ENCODE peak calls at places on chromosomes 11 and 22, in six cellular contexts. I is right atrium auricular region, A is sigmoid colon, M is left ventricle myocardium inferior, U is heart left ventricle, S is thyroid gland. D is an unnamed sample.

GRCh38 chr22:44384981-44385610 is 72.3 kb upstream of the SHISAL1 start:
- DNase-seq in I (no peak), A (peak; percentile 50), M (no peak), U (peak; percentile 44), S (no peak), D (peak; percentile 46)

GRCh38 chr11:129885381-129885780 is 10.0 kb downstream of the NFRKB start:
- DNase-seq in I (no peak), A (no peak), M (no peak), U (no peak), S (no peak), D (no peak)

GRCh38 chr22:18056161-18056666 is 21.6 kb upstream of the PEX26 start:
- DNase-seq in I (no peak), A (no peak), M (no peak), U (no peak), S (no peak), D (peak; percentile 61)

GRCh38 chr22:20526628-20527355 is 19.4 kb downstream of the MED15 start:
- DNase-seq in I (no peak), A (no peak), M (no peak), U (no peak), S (no peak), D (no peak)

GRCh38 chr11:25566298-25567200 is 765.4 kb upstream of the ANO3 start:
- DNase-seq in I (no peak), A (peak; percentile 64), M (peak; percentile 23), U (no peak), S (peak; percentile 2), D (peak; percentile 40)

GRCh38 chr22:19822301-19823117 is 32.2 kb downstream of the GNB1L start:
- DNase-seq in I (no peak), A (peak; percentile 54), M (no peak), U (peak; percentile 46), S (peak; percentile 11), D (peak; percentile 70)

GRCh38 chr11:67276821-67277230 is 10.6 kb downstream of the GRK2 start:
- DNase-seq in I (no peak), A (peak; percentile 74), M (no peak), U (peak; percentile 77), S (no peak), D (peak; percentile 81)

GRCh38 chr11:120221115-120221752 is 10.4 kb downstream of the OAF start:
- DNase-seq in I (no peak), A (no peak), M (no peak), U (peak; percentile 6), S (no peak), D (no peak)

GRCh38 chr11:94117871-94118270 is 10.8 kb upstream of the PANX1 start:
- DNase-seq in I (no peak), A (no peak), M (no peak), U (no peak), S (no peak), D (no peak)

GRCh38 chr22:18091916-18092526 is 14.2 kb downstream of the PEX26 start:
- DNase-seq in I (peak; percentile 77), A (peak; percentile 87), M (peak; percentile 80), U (peak; percentile 84), S (peak; percentile 30), D (no peak)

GRCh38 chr11:8658210-8658968 is 24.1 kb downstream of the TRIM66 start:
- DNase-seq in I (peak; percentile 64), A (no peak), M (no peak), U (no peak), S (no peak), D (no peak)

GRCh38 chr11:119144825-119145476 is 3.9 kb upstream of the ABCG4 start:
- DNase-seq in I (no peak), A (no peak), M (peak; percentile 54), U (no peak), S (peak; percentile 73), D (peak; percentile 55)

GRCh38 chr11:105092255-105093239 is 47.0 kb downstream of the CARD18 start:
- DNase-seq in I (no peak), A (no peak), M (no peak), U (no peak), S (no peak), D (no peak)

GRCh38 chr11:3894128-3894731 is 38.8 kb downstream of the STIM1 start:
- DNase-seq in I (no peak), A (no peak), M (peak; percentile 55), U (peak; percentile 80), S (no peak), D (no peak)

GRCh38 chr11:1780700-1781592 is 17.2 kb upstream of the CTSD start:
- DNase-seq in I (no peak), A (peak; percentile 66), M (no peak), U (no peak), S (no peak), D (peak; percentile 86)

GRCh38 chr22:39263626-39264025 is 18.8 kb upstream of the PDGFB start:
- DNase-seq in I (no peak), A (no peak), M (no peak), U (no peak), S (no peak), D (no peak)

GRCh38 chr22:36110306-36110791 is 50.2 kb downstream of the APOL3 start:
- DNase-seq in I (no peak), A (peak; percentile 54), M (no peak), U (no peak), S (peak; percentile 43), D (no peak)

GRCh38 chr22:27687984-27688545 is 113.5 kb downstream of the MN1 start:
- DNase-seq in I (no peak), A (no peak), M (no peak), U (no peak), S (no peak), D (no peak)

GRCh38 chr22:44355688-44356070 is 42.9 kb upstream of the SHISAL1 start:
- DNase-seq in I (no peak), A (peak; percentile 59), M (peak; percentile 7), U (peak; percentile 21), S (no peak), D (peak; percentile 40)

GRCh38 chr11:69049490-69049867 is 747 bp downstream of the TPCN2 start:
- DNase-seq in I (no peak), A (no peak), M (no peak), U (peak; percentile 70), S (no peak), D (peak; percentile 80)

GRCh38 chr11:69052343-69053168 is 3.8 kb downstream of the TPCN2 start:
- DNase-seq in I (no peak), A (no peak), M (no peak), U (peak; percentile 57), S (no peak), D (no peak)

GRCh38 chr11:69048718-69049489 is at the start of gene TPCN2:
- DNase-seq in I (peak; percentile 93), A (peak; percentile 98), M (peak; percentile 92), U (peak; percentile 97), S (peak; percentile 88), D (peak; percentile 96)

GRCh38 chr11:69051381-69052342 is 2.9 kb downstream of the TPCN2 start:
- DNase-seq in I (no peak), A (peak; percentile 75), M (no peak), U (peak; percentile 68), S (no peak), D (no peak)

GRCh38 chr11:69050592-69051380 is 2.1 kb downstream of the TPCN2 start:
- DNase-seq in I (no peak), A (peak; percentile 76), M (no peak), U (peak; percentile 51), S (no peak), D (no peak)
- H3K4me1 ChIP-seq in I (no peaks in the 10 kb centered on the region), A (no peaks in the 10 kb centered on the region), M (peaks cover 67% of the 10 kb centered on the region), U (peaks cover 54% of the 10 kb centered on the region), S (peaks cover 7% of the 10 kb centered on the region), D (peaks cover 16% of the 10 kb centered on the region)

DNA sequence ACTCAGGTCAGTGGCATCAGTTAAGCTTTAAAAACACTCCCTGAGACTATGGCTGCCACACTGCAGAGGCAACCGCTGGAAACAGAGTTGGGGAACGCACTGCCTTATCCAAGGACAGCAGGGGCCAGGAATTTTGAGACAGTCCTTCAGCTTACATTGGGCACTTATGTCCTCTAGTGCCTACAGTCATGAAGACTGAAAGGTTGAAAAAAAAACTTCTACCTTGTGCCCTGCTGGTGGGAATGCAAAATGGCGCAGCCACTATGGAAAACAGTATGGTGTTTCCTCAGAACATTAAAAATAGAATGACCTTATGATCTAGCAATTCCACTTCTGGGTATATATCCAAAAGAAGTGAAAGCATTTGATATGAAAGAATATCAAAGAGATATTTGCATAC is 19.6 kb downstream of the DKK3 start:
- DNase-seq in I (no peak), A (no peak), M (no peak), U (no peak), S (no peak), D (peak; percentile 21)
- TF ChIP-seq CTCF in I (no peak), A (no peak), M (peak; percentile 35), U (no peak), S (no peak), D (peak; percentile 9)

GRCh38 chr22:46103664-46104063 is 46.7 kb upstream of the PPARA start:
- DNase-seq in I (no peak), A (no peak), M (no peak), U (no peak), S (no peak), D (no peak)

GRCh38 chr22:46100401-46101105 is 49.8 kb upstream of the PPARA start:
- DNase-seq in I (no peak), A (no peak), M (no peak), U (no peak), S (no peak), D (no peak)

GRCh38 chr22:46103181-46103580 is 47.1 kb upstream of the PPARA start:
- DNase-seq in I (no peak), A (no peak), M (no peak), U (no peak), S (no peak), D (no peak)

GRCh38 chr22:46102752-46103151 is 47.6 kb upstream of the PPARA start:
- DNase-seq in I (no peak), A (no peak), M (no peak), U (no peak), S (no peak), D (no peak)

DNA sequence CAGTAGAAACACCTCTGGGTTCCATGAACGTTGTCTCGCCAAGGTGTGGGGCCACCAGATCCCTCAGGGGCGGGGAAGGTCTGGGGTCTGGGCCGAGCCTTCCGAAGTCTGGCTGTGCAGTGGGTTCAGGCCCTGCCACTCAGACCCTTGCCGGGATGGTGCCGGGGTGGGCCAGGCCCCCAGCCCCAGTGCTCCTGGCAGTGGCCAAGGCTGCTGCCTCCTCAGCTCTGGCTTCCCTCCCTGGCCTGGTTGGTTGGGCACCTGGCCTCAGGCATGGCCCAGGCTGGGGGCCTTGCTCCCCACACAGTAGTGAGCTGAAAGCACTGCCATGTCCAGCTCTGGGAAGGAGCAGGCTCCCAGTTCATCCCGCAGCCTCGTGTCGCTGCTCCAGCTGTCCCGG is 48.2 kb upstream of the PPARA start:
- DNase-seq in I (no peak), A (no peak), M (no peak), U (no peak), S (no peak), D (no peak)
- H3K27me3 ChIP-seq in I (no peaks in the 10 kb centered on the region), A (no peaks in the 10 kb centered on the region), M (no peaks in the 10 kb centered on the region), U (no peaks in the 10 kb centered on the region), S (no peaks in the 10 kb centered on the region), D (no peaks in the 10 kb centered on the region)

GRCh38 chr11:72712168-72712721 is 38.0 kb upstream of the PDE2A start:
- DNase-seq in I (peak; percentile 74), A (peak; percentile 79), M (peak; percentile 68), U (peak; percentile 80), S (no peak), D (peak; percentile 93)

GRCh38 chr11:72710278-72710677 is 36.1 kb upstream of the PDE2A start:
- DNase-seq in I (no peak), A (no peak), M (no peak), U (no peak), S (no peak), D (no peak)

GRCh38 chr11:72709478-72710238 is 35.4 kb upstream of the PDE2A start:
- DNase-seq in I (no peak), A (no peak), M (no peak), U (no peak), S (no peak), D (no peak)

GRCh38 chr11:72711141-72711540 is 36.9 kb upstream of the PDE2A start:
- DNase-seq in I (no peak), A (no peak), M (no peak), U (no peak), S (no peak), D (no peak)

GRCh38 chr11:72712876-72713275 is 38.7 kb upstream of the PDE2A start:
- DNase-seq in I (no peak), A (no peak), M (no peak), U (no peak), S (no peak), D (peak; percentile 81)
- H3K4me1 ChIP-seq in I (no peaks in the 10 kb centered on the region), A (no peaks in the 10 kb centered on the region), M (peaks cover 62% of the 10 kb centered on the region), U (peaks cover 44% of the 10 kb centered on the region), S (no peaks in the 10 kb centered on the region), D (peaks cover 19% of the 10 kb centered on the region)